ENCODE peak calls at places on chromosomes 13 and 19, in eight cellular contexts. One of them, this sample, is unnamed.

GRCh38 chr19:6260912-6261636 is 18.7 kb downstream of the MLLT1 start:
- DNase-seq in stomach: peak
- DNase-seq in fibroblast of lung: no peak
- DNase-seq in mesendoderm: peak
- DNase-seq in naive thymus-derived CD4-positive, alpha-beta T cell: no peak
- DNase-seq in hepatocyte: peak
- DNase-seq in HFF-Myc: no peak
- DNase-seq in aorta: peak
- DNase-seq in this sample: no peak

GRCh38 chr19:16736709-16737108 is 17.1 kb downstream of the NWD1 start:
- DNase-seq in stomach: no peak
- DNase-seq in fibroblast of lung: peak
- DNase-seq in mesendoderm: peak
- DNase-seq in naive thymus-derived CD4-positive, alpha-beta T cell: no peak
- DNase-seq in hepatocyte: no peak
- DNase-seq in HFF-Myc: no peak
- DNase-seq in aorta: no peak
- DNase-seq in this sample: no peak

GRCh38 chr19:12996542-12997094 is 1.3 kb downstream of the NFIX start:
- DNase-seq in stomach: peak
- DNase-seq in fibroblast of lung: peak
- DNase-seq in mesendoderm: peak
- DNase-seq in naive thymus-derived CD4-positive, alpha-beta T cell: no peak
- DNase-seq in hepatocyte: no peak
- DNase-seq in HFF-Myc: no peak
- DNase-seq in aorta: peak
- DNase-seq in this sample: no peak

GRCh38 chr13:67133476-67133875 is 96.7 kb downstream of the PCDH9 start:
- DNase-seq in stomach: no peak
- DNase-seq in fibroblast of lung: no peak
- DNase-seq in mesendoderm: no peak
- DNase-seq in naive thymus-derived CD4-positive, alpha-beta T cell: no peak
- DNase-seq in hepatocyte: no peak
- DNase-seq in HFF-Myc: no peak
- DNase-seq in aorta: no peak
- DNase-seq in this sample: no peak

GRCh38 chr13:43339843-43340550 is 316.6 kb downstream of the DNAJC15 start:
- DNase-seq in stomach: no peak
- DNase-seq in fibroblast of lung: peak
- DNase-seq in mesendoderm: no peak
- DNase-seq in naive thymus-derived CD4-positive, alpha-beta T cell: no peak
- DNase-seq in hepatocyte: no peak
- DNase-seq in HFF-Myc: no peak
- DNase-seq in aorta: no peak
- DNase-seq in this sample: no peak

GRCh38 chr19:18464646-18465045 is 26.7 kb upstream of the ISYNA1 start:
- DNase-seq in stomach: peak
- DNase-seq in fibroblast of lung: peak
- DNase-seq in mesendoderm: no peak
- DNase-seq in naive thymus-derived CD4-positive, alpha-beta T cell: no peak
- DNase-seq in hepatocyte: peak
- DNase-seq in HFF-Myc: no peak
- DNase-seq in aorta: peak
- DNase-seq in this sample: no peak

GRCh38 chr13:25916119-25916518 is 135.7 kb downstream of the SHISA2 start:
- DNase-seq in stomach: no peak
- DNase-seq in fibroblast of lung: no peak
- DNase-seq in mesendoderm: no peak
- DNase-seq in naive thymus-derived CD4-positive, alpha-beta T cell: no peak
- DNase-seq in hepatocyte: no peak
- DNase-seq in HFF-Myc: no peak
- DNase-seq in aorta: no peak
- DNase-seq in this sample: no peak

GRCh38 chr19:13001502-13002388 is 6.5 kb downstream of the NFIX start:
- DNase-seq in stomach: peak
- DNase-seq in fibroblast of lung: peak
- DNase-seq in mesendoderm: no peak
- DNase-seq in naive thymus-derived CD4-positive, alpha-beta T cell: no peak
- DNase-seq in hepatocyte: peak
- DNase-seq in HFF-Myc: no peak
- DNase-seq in aorta: peak
- DNase-seq in this sample: no peak

GRCh38 chr19:51431124-51431523 is 13.7 kb upstream of the SIGLEC10 start:
- DNase-seq in stomach: no peak
- DNase-seq in fibroblast of lung: no peak
- DNase-seq in mesendoderm: no peak
- DNase-seq in naive thymus-derived CD4-positive, alpha-beta T cell: no peak
- DNase-seq in hepatocyte: no peak
- DNase-seq in HFF-Myc: no peak
- DNase-seq in aorta: no peak
- DNase-seq in this sample: no peak

DNA sequence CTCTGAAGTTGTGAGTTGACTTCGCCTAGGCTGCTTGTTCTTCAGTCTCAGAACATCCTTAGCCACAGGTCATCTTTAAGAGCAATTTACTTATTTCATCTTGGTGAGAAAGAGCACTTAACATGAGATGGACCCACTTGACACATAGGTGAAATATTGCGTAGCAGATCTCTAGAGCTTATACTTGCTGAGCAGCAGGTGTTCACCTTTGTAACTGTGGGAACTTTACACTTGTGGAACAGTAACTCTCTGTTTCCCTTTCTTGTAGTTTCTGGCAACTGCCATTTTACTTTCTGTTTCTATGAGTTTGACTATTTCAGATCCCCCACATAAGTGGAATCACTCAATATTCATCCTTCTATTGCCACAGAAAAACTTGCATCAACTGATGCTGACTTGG is 95.7 kb downstream of the SLC10A2 start:
- DNase-seq in stomach: no peak
- DNase-seq in fibroblast of lung: no peak
- DNase-seq in mesendoderm: no peak
- DNase-seq in naive thymus-derived CD4-positive, alpha-beta T cell: no peak
- DNase-seq in hepatocyte: no peak
- DNase-seq in HFF-Myc: no peak
- DNase-seq in aorta: no peak
- DNase-seq in this sample: no peak
- H3K4me3 ChIP-seq in stomach: no peak
- H3K4me3 ChIP-seq in fibroblast of lung: no peak
- H3K4me3 ChIP-seq in mesendoderm: no peak
- H3K4me3 ChIP-seq in naive thymus-derived CD4-positive, alpha-beta T cell: no peak
- H3K4me3 ChIP-seq in hepatocyte: no peak
- H3K4me3 ChIP-seq in HFF-Myc: no peak
- H3K4me3 ChIP-seq in aorta: no peak
- H3K4me3 ChIP-seq in this sample: no peak

GRCh38 chr19:48807590-48808308 is 3.1 kb downstream of the BCAT2 start:
- DNase-seq in stomach: no peak
- DNase-seq in fibroblast of lung: no peak
- DNase-seq in mesendoderm: no peak
- DNase-seq in naive thymus-derived CD4-positive, alpha-beta T cell: no peak
- DNase-seq in hepatocyte: peak
- DNase-seq in HFF-Myc: no peak
- DNase-seq in aorta: no peak
- DNase-seq in this sample: no peak

GRCh38 chr19:48806818-48807589 is 3.8 kb downstream of the BCAT2 start:
- DNase-seq in stomach: no peak
- DNase-seq in fibroblast of lung: peak
- DNase-seq in mesendoderm: peak
- DNase-seq in naive thymus-derived CD4-positive, alpha-beta T cell: no peak
- DNase-seq in hepatocyte: peak
- DNase-seq in HFF-Myc: no peak
- DNase-seq in aorta: no peak
- DNase-seq in this sample: no peak

GRCh38 chr19:48813123-48813911 is 2.5 kb upstream of the BCAT2 start:
- DNase-seq in stomach: no peak
- DNase-seq in fibroblast of lung: no peak
- DNase-seq in mesendoderm: peak
- DNase-seq in naive thymus-derived CD4-positive, alpha-beta T cell: no peak
- DNase-seq in hepatocyte: peak
- DNase-seq in HFF-Myc: no peak
- DNase-seq in aorta: no peak
- DNase-seq in this sample: no peak

GRCh38 chr19:48812094-48812929 is 1.5 kb upstream of the BCAT2 start:
- DNase-seq in stomach: peak
- DNase-seq in fibroblast of lung: peak
- DNase-seq in mesendoderm: peak
- DNase-seq in naive thymus-derived CD4-positive, alpha-beta T cell: no peak
- DNase-seq in hepatocyte: peak
- DNase-seq in HFF-Myc: no peak
- DNase-seq in aorta: peak
- DNase-seq in this sample: no peak

GRCh38 chr19:48810151-48810550 is 678 bp downstream of the BCAT2 start:
- DNase-seq in stomach: no peak
- DNase-seq in fibroblast of lung: no peak
- DNase-seq in mesendoderm: no peak
- DNase-seq in naive thymus-derived CD4-positive, alpha-beta T cell: no peak
- DNase-seq in hepatocyte: peak
- DNase-seq in HFF-Myc: no peak
- DNase-seq in aorta: no peak
- DNase-seq in this sample: no peak
- H3K4me3 ChIP-seq in stomach: peak
- H3K4me3 ChIP-seq in fibroblast of lung: peak
- H3K4me3 ChIP-seq in mesendoderm: no peak
- H3K4me3 ChIP-seq in naive thymus-derived CD4-positive, alpha-beta T cell: peak
- H3K4me3 ChIP-seq in hepatocyte: peak
- H3K4me3 ChIP-seq in HFF-Myc: peak
- H3K4me3 ChIP-seq in aorta: peak
- H3K4me3 ChIP-seq in this sample: peak

GRCh38 chr19:4764290-4764660 is 27.3 kb upstream of the FEM1A start:
- DNase-seq in stomach: no peak
- DNase-seq in fibroblast of lung: no peak
- DNase-seq in mesendoderm: no peak
- DNase-seq in naive thymus-derived CD4-positive, alpha-beta T cell: no peak
- DNase-seq in hepatocyte: no peak
- DNase-seq in HFF-Myc: no peak
- DNase-seq in aorta: no peak
- DNase-seq in this sample: no peak

GRCh38 chr19:4774136-4774535 is 17.4 kb upstream of the FEM1A start:
- DNase-seq in stomach: no peak
- DNase-seq in fibroblast of lung: no peak
- DNase-seq in mesendoderm: no peak
- DNase-seq in naive thymus-derived CD4-positive, alpha-beta T cell: no peak
- DNase-seq in hepatocyte: no peak
- DNase-seq in HFF-Myc: no peak
- DNase-seq in aorta: no peak
- DNase-seq in this sample: no peak

GRCh38 chr19:4773047-4773640 is 18.4 kb upstream of the FEM1A start:
- DNase-seq in stomach: no peak
- DNase-seq in fibroblast of lung: no peak
- DNase-seq in mesendoderm: no peak
- DNase-seq in naive thymus-derived CD4-positive, alpha-beta T cell: no peak
- DNase-seq in hepatocyte: no peak
- DNase-seq in HFF-Myc: no peak
- DNase-seq in aorta: no peak
- DNase-seq in this sample: no peak

DNA sequence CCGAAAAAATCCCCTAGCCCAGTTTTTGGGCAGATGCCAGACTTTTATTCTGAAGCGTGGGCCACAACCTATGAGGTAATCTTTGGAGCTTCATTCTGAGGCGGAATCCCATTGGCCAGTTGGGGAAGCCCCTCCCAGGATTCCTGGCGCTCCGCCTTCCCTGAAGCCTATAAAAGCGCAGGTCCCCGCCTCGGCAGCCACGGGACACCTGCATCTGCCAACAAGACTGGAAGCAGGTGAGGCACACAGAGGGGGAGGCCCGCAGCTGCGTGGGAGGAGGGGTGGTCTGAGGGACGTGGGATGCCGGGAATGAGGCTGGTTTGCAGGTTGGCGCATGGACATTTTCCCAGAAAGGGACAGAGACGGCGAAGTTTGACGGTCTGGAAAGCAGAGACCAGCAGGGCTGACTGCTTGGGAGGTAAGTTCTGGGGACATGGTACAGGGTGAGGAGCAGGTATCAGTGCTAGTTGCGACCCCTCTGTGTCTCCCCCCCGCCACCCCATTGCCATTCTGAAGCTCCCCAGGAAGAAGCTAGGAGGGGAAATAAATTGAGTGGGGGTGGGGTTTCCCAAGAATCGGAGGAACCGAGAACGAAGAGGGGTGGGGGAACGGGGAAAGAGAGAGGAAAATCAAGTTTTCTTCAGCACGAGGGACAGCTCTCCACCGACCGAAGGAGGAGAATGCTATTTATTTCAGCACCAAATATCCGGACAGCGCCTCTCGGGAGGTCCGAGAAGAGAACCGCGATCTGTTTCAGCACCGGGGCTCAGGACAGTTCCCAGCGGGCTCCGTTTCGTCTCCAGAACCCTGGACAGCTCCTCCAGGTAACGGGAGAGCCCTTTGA is 22.4 kb upstream of the FEM1A start:
- DNase-seq in stomach: peak
- DNase-seq in fibroblast of lung: peak
- DNase-seq in mesendoderm: peak
- DNase-seq in naive thymus-derived CD4-positive, alpha-beta T cell: peak
- DNase-seq in hepatocyte: peak
- DNase-seq in HFF-Myc: peak
- DNase-seq in aorta: peak
- DNase-seq in this sample: peak
- H3K4me3 ChIP-seq in stomach: no peak
- H3K4me3 ChIP-seq in fibroblast of lung: no peak
- H3K4me3 ChIP-seq in mesendoderm: no peak
- H3K4me3 ChIP-seq in naive thymus-derived CD4-positive, alpha-beta T cell: no peak
- H3K4me3 ChIP-seq in hepatocyte: no peak
- H3K4me3 ChIP-seq in HFF-Myc: no peak
- H3K4me3 ChIP-seq in aorta: no peak
- H3K4me3 ChIP-seq in this sample: no peak

GRCh38 chr19:50341091-50341564 is 12.0 kb upstream of the KCNC3 start:
- DNase-seq in stomach: no peak
- DNase-seq in fibroblast of lung: no peak
- DNase-seq in mesendoderm: no peak
- DNase-seq in naive thymus-derived CD4-positive, alpha-beta T cell: no peak
- DNase-seq in hepatocyte: no peak
- DNase-seq in HFF-Myc: no peak
- DNase-seq in aorta: no peak
- DNase-seq in this sample: no peak

GRCh38 chr19:50349277-50350057 is 16.0 kb downstream of the NAPSA start:
- DNase-seq in stomach: no peak
- DNase-seq in fibroblast of lung: no peak
- DNase-seq in mesendoderm: no peak
- DNase-seq in naive thymus-derived CD4-positive, alpha-beta T cell: no peak
- DNase-seq in hepatocyte: no peak
- DNase-seq in HFF-Myc: no peak
- DNase-seq in aorta: peak
- DNase-seq in this sample: no peak

DNA sequence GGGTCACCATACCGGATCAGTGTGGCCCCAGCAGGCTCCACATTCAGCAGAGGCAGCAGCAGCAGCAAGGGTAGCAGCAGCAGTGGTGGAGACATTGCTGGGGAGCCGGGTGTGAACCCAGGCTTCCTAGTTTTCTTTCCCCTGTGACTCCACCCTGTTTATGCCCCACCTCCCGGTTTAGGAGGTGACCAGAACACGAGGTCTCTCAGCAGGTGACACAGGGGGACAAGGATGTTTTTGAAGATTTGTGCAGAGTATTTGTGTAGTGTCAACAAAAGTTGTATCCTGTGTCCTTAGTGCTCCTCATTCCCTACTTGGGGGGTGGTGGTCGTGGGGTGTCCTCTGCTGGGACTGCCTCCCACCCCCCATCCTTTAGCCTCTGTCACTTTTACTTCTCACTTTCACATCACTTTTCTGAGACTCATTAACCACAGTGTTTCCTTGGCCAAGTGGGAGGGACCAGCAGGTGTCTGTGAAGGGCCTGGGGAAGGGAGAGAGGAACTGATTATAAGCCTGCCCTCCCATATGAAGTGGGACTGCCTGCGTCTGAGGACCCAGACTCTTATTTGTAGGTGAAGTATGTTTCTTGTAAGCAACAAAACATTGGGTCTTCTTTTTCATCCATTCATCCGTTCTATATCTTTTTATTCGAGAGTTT is 15.6 kb upstream of the KCNC3 start:
- DNase-seq in stomach: no peak
- DNase-seq in fibroblast of lung: no peak
- DNase-seq in mesendoderm: no peak
- DNase-seq in naive thymus-derived CD4-positive, alpha-beta T cell: no peak
- DNase-seq in hepatocyte: no peak
- DNase-seq in HFF-Myc: no peak
- DNase-seq in aorta: peak
- DNase-seq in this sample: no peak
- H3K4me3 ChIP-seq in stomach: no peak
- H3K4me3 ChIP-seq in fibroblast of lung: no peak
- H3K4me3 ChIP-seq in mesendoderm: no peak
- H3K4me3 ChIP-seq in naive thymus-derived CD4-positive, alpha-beta T cell: no peak
- H3K4me3 ChIP-seq in hepatocyte: no peak
- H3K4me3 ChIP-seq in HFF-Myc: no peak
- H3K4me3 ChIP-seq in aorta: no peak
- H3K4me3 ChIP-seq in this sample: no peak